ENCODE peak calls at places on chromosomes 2 and 18, in ten cellular contexts. One of them, this sample, is unnamed.

GRCh38 chr2:217801115-217801531 is 201.7 kb downstream of the TNS1 start:
- DNase-seq in effector memory CD4-positive, alpha-beta T cell: no peak
- DNase-seq in left ventricle myocardium inferior: peak; percentile 28
- DNase-seq in spleen: no peak
- DNase-seq in left lung: no peak
- DNase-seq in aorta: no peak
- DNase-seq in cardiac fibroblast: no peak
- DNase-seq in adipocyte: no peak
- DNase-seq in skeletal muscle cell: no peak
- DNase-seq in foreskin fibroblast: no peak
- DNase-seq in this sample: peak; percentile 21

GRCh38 chr2:238573916-238574315 is 147.2 kb downstream of the ASB1 start:
- DNase-seq in left lung: peak; percentile 78
- DNase-seq in skeletal muscle cell: no peak
- DNase-seq in aorta: no peak
- DNase-seq in adipocyte: no peak
- DNase-seq in left ventricle myocardium inferior: no peak
- DNase-seq in effector memory CD4-positive, alpha-beta T cell: no peak
- DNase-seq in cardiac fibroblast: no peak
- DNase-seq in foreskin fibroblast: no peak
- DNase-seq in spleen: no peak
- DNase-seq in this sample: no peak

GRCh38 chr2:62597323-62597722 is 91.3 kb upstream of the TMEM17 start:
- DNase-seq in cardiac fibroblast: no peak
- DNase-seq in effector memory CD4-positive, alpha-beta T cell: no peak
- DNase-seq in foreskin fibroblast: peak; percentile 76
- DNase-seq in left lung: no peak
- DNase-seq in spleen: no peak
- DNase-seq in adipocyte: peak; percentile 59
- DNase-seq in left ventricle myocardium inferior: no peak
- DNase-seq in aorta: no peak
- DNase-seq in skeletal muscle cell: peak; percentile 41
- DNase-seq in this sample: no peak

GRCh38 chr18:715626-716025 is 3.2 kb upstream of the ENOSF1 start:
- DNase-seq in effector memory CD4-positive, alpha-beta T cell: no peak
- DNase-seq in left lung: no peak
- DNase-seq in spleen: no peak
- DNase-seq in cardiac fibroblast: peak; percentile 87
- DNase-seq in adipocyte: peak; percentile 44
- DNase-seq in skeletal muscle cell: peak; percentile 40
- DNase-seq in left ventricle myocardium inferior: no peak
- DNase-seq in foreskin fibroblast: peak; percentile 87
- DNase-seq in aorta: no peak
- DNase-seq in this sample: peak; percentile 28

GRCh38 chr2:19819097-19820065 is 82.4 kb downstream of the TTC32 start:
- DNase-seq in foreskin fibroblast: peak; percentile 90
- DNase-seq in skeletal muscle cell: peak; percentile 56
- DNase-seq in cardiac fibroblast: peak; percentile 95
- DNase-seq in effector memory CD4-positive, alpha-beta T cell: no peak
- DNase-seq in aorta: no peak
- DNase-seq in spleen: no peak
- DNase-seq in left ventricle myocardium inferior: no peak
- DNase-seq in adipocyte: peak; percentile 73
- DNase-seq in left lung: no peak
- DNase-seq in this sample: no peak

GRCh38 chr2:20148841-20149702 is 75.9 kb downstream of the SDC1 start:
- DNase-seq in cardiac fibroblast: peak; percentile 75
- DNase-seq in spleen: no peak
- DNase-seq in effector memory CD4-positive, alpha-beta T cell: no peak
- DNase-seq in left ventricle myocardium inferior: no peak
- DNase-seq in skeletal muscle cell: peak; percentile 72
- DNase-seq in left lung: no peak
- DNase-seq in foreskin fibroblast: peak; percentile 90
- DNase-seq in aorta: no peak
- DNase-seq in adipocyte: peak; percentile 79
- DNase-seq in this sample: peak; percentile 87

GRCh38 chr18:67742954-67743353 is 226.4 kb upstream of the DSEL start:
- DNase-seq in foreskin fibroblast: peak; percentile 14
- DNase-seq in aorta: no peak
- DNase-seq in cardiac fibroblast: no peak
- DNase-seq in spleen: no peak
- DNase-seq in left ventricle myocardium inferior: no peak
- DNase-seq in adipocyte: peak; percentile 45
- DNase-seq in left lung: no peak
- DNase-seq in effector memory CD4-positive, alpha-beta T cell: no peak
- DNase-seq in skeletal muscle cell: peak; percentile 27
- DNase-seq in this sample: no peak

GRCh38 chr2:234425923-234426603 is 70.8 kb downstream of the ARL4C start:
- DNase-seq in left lung: no peak
- DNase-seq in aorta: no peak
- DNase-seq in spleen: peak; percentile 94
- DNase-seq in foreskin fibroblast: no peak
- DNase-seq in left ventricle myocardium inferior: no peak
- DNase-seq in effector memory CD4-positive, alpha-beta T cell: peak; percentile 64
- DNase-seq in adipocyte: no peak
- DNase-seq in cardiac fibroblast: no peak
- DNase-seq in skeletal muscle cell: no peak
- DNase-seq in this sample: no peak

GRCh38 chr2:46298522-46299351 is 1.5 kb downstream of the EPAS1 start:
- DNase-seq in foreskin fibroblast: peak; percentile 78
- DNase-seq in skeletal muscle cell: no peak
- DNase-seq in cardiac fibroblast: peak; percentile 64
- DNase-seq in adipocyte: peak; percentile 68
- DNase-seq in effector memory CD4-positive, alpha-beta T cell: no peak
- DNase-seq in left lung: peak; percentile 92
- DNase-seq in spleen: peak; percentile 88
- DNase-seq in left ventricle myocardium inferior: peak; percentile 73
- DNase-seq in aorta: peak; percentile 86
- DNase-seq in this sample: peak; percentile 60

GRCh38 chr2:1313240-1313924 is 99.9 kb upstream of the TPO start:
- DNase-seq in adipocyte: no peak
- DNase-seq in left ventricle myocardium inferior: no peak
- DNase-seq in foreskin fibroblast: no peak
- DNase-seq in skeletal muscle cell: no peak
- DNase-seq in cardiac fibroblast: no peak
- DNase-seq in effector memory CD4-positive, alpha-beta T cell: no peak
- DNase-seq in aorta: no peak
- DNase-seq in spleen: no peak
- DNase-seq in left lung: no peak
- DNase-seq in this sample: no peak

GRCh38 chr2:32135409-32135808 is 30.3 kb upstream of the SLC30A6 start:
- DNase-seq in aorta: no peak
- DNase-seq in effector memory CD4-positive, alpha-beta T cell: no peak
- DNase-seq in adipocyte: peak; percentile 77
- DNase-seq in spleen: no peak
- DNase-seq in cardiac fibroblast: peak; percentile 87
- DNase-seq in left lung: no peak
- DNase-seq in foreskin fibroblast: peak; percentile 70
- DNase-seq in skeletal muscle cell: peak; percentile 8
- DNase-seq in left ventricle myocardium inferior: no peak
- DNase-seq in this sample: peak; percentile 69

GRCh38 chr2:10079192-10079930 is 850 bp downstream of the CYS1 start:
- DNase-seq in spleen: no peak
- DNase-seq in left lung: peak; percentile 78
- DNase-seq in cardiac fibroblast: peak; percentile 72
- DNase-seq in skeletal muscle cell: peak; percentile 29
- DNase-seq in effector memory CD4-positive, alpha-beta T cell: no peak
- DNase-seq in left ventricle myocardium inferior: peak; percentile 54
- DNase-seq in adipocyte: peak; percentile 80
- DNase-seq in aorta: peak; percentile 84
- DNase-seq in foreskin fibroblast: peak; percentile 82
- DNase-seq in this sample: no peak

GRCh38 chr2:216666461-216667233 is 28.7 kb downstream of the IGFBP5 start:
- DNase-seq in foreskin fibroblast: peak; percentile 86
- DNase-seq in skeletal muscle cell: no peak
- DNase-seq in cardiac fibroblast: peak; percentile 74
- DNase-seq in effector memory CD4-positive, alpha-beta T cell: peak; percentile 12
- DNase-seq in aorta: peak; percentile 87
- DNase-seq in left lung: no peak
- DNase-seq in adipocyte: peak; percentile 81
- DNase-seq in spleen: peak; percentile 85
- DNase-seq in left ventricle myocardium inferior: no peak
- DNase-seq in this sample: peak; percentile 74

GRCh38 chr2:118627156-118627555 is 220.3 kb downstream of the EN1 start:
- DNase-seq in left ventricle myocardium inferior: no peak
- DNase-seq in effector memory CD4-positive, alpha-beta T cell: no peak
- DNase-seq in spleen: no peak
- DNase-seq in skeletal muscle cell: no peak
- DNase-seq in aorta: no peak
- DNase-seq in cardiac fibroblast: no peak
- DNase-seq in adipocyte: no peak
- DNase-seq in foreskin fibroblast: no peak
- DNase-seq in left lung: no peak
- DNase-seq in this sample: no peak

GRCh38 chr18:1499265-1499664 is 594.6 kb downstream of the ADCYAP1 start:
- DNase-seq in cardiac fibroblast: peak; percentile 4
- DNase-seq in left lung: no peak
- DNase-seq in foreskin fibroblast: no peak
- DNase-seq in adipocyte: peak; percentile 1
- DNase-seq in effector memory CD4-positive, alpha-beta T cell: no peak
- DNase-seq in left ventricle myocardium inferior: no peak
- DNase-seq in aorta: no peak
- DNase-seq in skeletal muscle cell: no peak
- DNase-seq in spleen: no peak
- DNase-seq in this sample: no peak

GRCh38 chr2:47046271-47046670 is 108.8 kb downstream of the STPG4 start:
- DNase-seq in effector memory CD4-positive, alpha-beta T cell: no peak
- DNase-seq in adipocyte: no peak
- DNase-seq in spleen: no peak
- DNase-seq in left lung: no peak
- DNase-seq in left ventricle myocardium inferior: no peak
- DNase-seq in skeletal muscle cell: no peak
- DNase-seq in aorta: no peak
- DNase-seq in cardiac fibroblast: peak; percentile 22
- DNase-seq in foreskin fibroblast: no peak
- DNase-seq in this sample: no peak

GRCh38 chr2:110104025-110104771 is 11.4 kb downstream of the MALL start:
- DNase-seq in cardiac fibroblast: no peak
- DNase-seq in foreskin fibroblast: no peak
- DNase-seq in skeletal muscle cell: no peak
- DNase-seq in effector memory CD4-positive, alpha-beta T cell: no peak
- DNase-seq in aorta: no peak
- DNase-seq in adipocyte: no peak
- DNase-seq in spleen: no peak
- DNase-seq in left ventricle myocardium inferior: no peak
- DNase-seq in left lung: no peak
- DNase-seq in this sample: no peak

GRCh38 chr2:36492216-36492945 is 105.6 kb downstream of the FEZ2 start:
- DNase-seq in foreskin fibroblast: no peak
- DNase-seq in left lung: no peak
- DNase-seq in effector memory CD4-positive, alpha-beta T cell: no peak
- DNase-seq in aorta: no peak
- DNase-seq in cardiac fibroblast: peak; percentile 52
- DNase-seq in spleen: no peak
- DNase-seq in skeletal muscle cell: no peak
- DNase-seq in left ventricle myocardium inferior: no peak
- DNase-seq in adipocyte: no peak
- DNase-seq in this sample: peak; percentile 74

DNA sequence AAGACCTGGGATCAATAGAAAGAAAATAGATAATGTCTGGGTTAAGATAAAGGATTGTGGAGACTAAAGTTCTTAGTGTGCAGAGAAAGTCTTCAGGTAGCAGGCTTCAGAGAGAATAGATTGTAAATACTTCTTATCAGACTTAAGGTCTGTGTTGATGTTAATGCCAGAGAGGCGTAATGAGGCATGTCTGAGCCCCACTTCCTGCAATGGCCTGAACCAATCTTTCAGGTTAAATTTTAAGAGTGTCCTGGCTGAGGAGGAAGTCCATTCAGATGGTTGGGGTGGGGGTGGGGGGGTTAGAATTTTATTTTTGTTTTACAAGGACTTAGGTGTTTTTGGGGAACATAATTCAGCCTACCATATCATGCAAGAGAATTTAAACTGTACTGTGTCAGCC is 129.5 kb downstream of the EVA1A start:
- DNase-seq in cardiac fibroblast: no peak
- DNase-seq in aorta: no peak
- DNase-seq in spleen: no peak
- DNase-seq in adipocyte: no peak
- DNase-seq in effector memory CD4-positive, alpha-beta T cell: no peak
- DNase-seq in skeletal muscle cell: no peak
- DNase-seq in foreskin fibroblast: no peak
- DNase-seq in left lung: no peak
- DNase-seq in left ventricle myocardium inferior: no peak
- DNase-seq in this sample: no peak
- H3K4me3 ChIP-seq in cardiac fibroblast: no peak overlapping the region
- H3K4me3 ChIP-seq in aorta: no peak overlapping the region
- H3K4me3 ChIP-seq in spleen: no peak overlapping the region
- H3K4me3 ChIP-seq in adipocyte: no peak overlapping the region
- H3K4me3 ChIP-seq in effector memory CD4-positive, alpha-beta T cell: no peak overlapping the region
- H3K4me3 ChIP-seq in skeletal muscle cell: no peak overlapping the region
- H3K4me3 ChIP-seq in foreskin fibroblast: no peak overlapping the region
- H3K4me3 ChIP-seq in left lung: no peak overlapping the region
- H3K4me3 ChIP-seq in left ventricle myocardium inferior: no peak overlapping the region
- H3K4me3 ChIP-seq in this sample: no peak overlapping the region

GRCh38 chr2:219308142-219309093 is 783 bp downstream of the PTPRN start:
- DNase-seq in cardiac fibroblast: peak; percentile 64
- DNase-seq in aorta: peak; percentile 91
- DNase-seq in spleen: peak; percentile 84
- DNase-seq in adipocyte: peak; percentile 85
- DNase-seq in left lung: peak; percentile 88
- DNase-seq in skeletal muscle cell: peak; percentile 45
- DNase-seq in foreskin fibroblast: peak; percentile 89
- DNase-seq in effector memory CD4-positive, alpha-beta T cell: no peak
- DNase-seq in left ventricle myocardium inferior: peak; percentile 63
- DNase-seq in this sample: peak; percentile 38
- H3K4me3 ChIP-seq in cardiac fibroblast: peak overlapping the region; percentile 5
- H3K4me3 ChIP-seq in aorta: no peak overlapping the region
- H3K4me3 ChIP-seq in spleen: no peak overlapping the region
- H3K4me3 ChIP-seq in adipocyte: no peak overlapping the region
- H3K4me3 ChIP-seq in left lung: no peak overlapping the region
- H3K4me3 ChIP-seq in skeletal muscle cell: peak overlapping the region; percentile 61
- H3K4me3 ChIP-seq in foreskin fibroblast: peak overlapping the region; percentile 32
- H3K4me3 ChIP-seq in effector memory CD4-positive, alpha-beta T cell: no peak overlapping the region
- H3K4me3 ChIP-seq in left ventricle myocardium inferior: no peak overlapping the region
- H3K4me3 ChIP-seq in this sample: no peak overlapping the region

DNA sequence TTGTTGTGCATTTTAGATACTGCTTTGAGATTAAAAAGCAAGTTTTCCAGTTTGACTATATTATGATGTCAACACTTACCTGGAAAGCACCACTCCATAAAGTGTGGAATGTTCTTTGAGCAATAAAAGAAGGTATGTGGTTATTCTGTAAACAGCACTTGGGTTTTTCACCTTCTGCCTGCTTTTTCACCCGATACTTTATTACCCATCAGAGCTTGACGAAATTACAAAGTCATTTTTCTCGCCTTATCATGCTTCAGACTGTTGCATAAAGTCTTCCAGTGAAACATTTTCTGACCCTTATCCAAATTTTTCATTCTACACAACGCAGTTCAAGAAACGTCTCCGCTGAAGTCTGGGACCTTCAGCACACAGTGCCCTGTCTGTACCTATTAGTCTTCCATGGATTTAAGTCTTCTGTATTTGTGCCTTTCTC is 25.2 kb downstream of the CAB39 start:
- DNase-seq in spleen: no peak
- DNase-seq in effector memory CD4-positive, alpha-beta T cell: no peak
- DNase-seq in skeletal muscle cell: no peak
- DNase-seq in foreskin fibroblast: no peak
- DNase-seq in aorta: no peak
- DNase-seq in adipocyte: no peak
- DNase-seq in cardiac fibroblast: no peak
- DNase-seq in left lung: no peak
- DNase-seq in left ventricle myocardium inferior: no peak
- DNase-seq in this sample: no peak
- H3K4me3 ChIP-seq in spleen: no peak overlapping the region
- H3K4me3 ChIP-seq in effector memory CD4-positive, alpha-beta T cell: no peak overlapping the region
- H3K4me3 ChIP-seq in skeletal muscle cell: no peak overlapping the region
- H3K4me3 ChIP-seq in foreskin fibroblast: no peak overlapping the region
- H3K4me3 ChIP-seq in aorta: no peak overlapping the region
- H3K4me3 ChIP-seq in adipocyte: no peak overlapping the region
- H3K4me3 ChIP-seq in cardiac fibroblast: no peak overlapping the region
- H3K4me3 ChIP-seq in left lung: no peak overlapping the region
- H3K4me3 ChIP-seq in left ventricle myocardium inferior: no peak overlapping the region
- H3K4me3 ChIP-seq in this sample: no peak overlapping the region

GRCh38 chr2:151826737-151827157 is 1.5 kb downstream of the ARL5A start:
- DNase-seq in adipocyte: peak; percentile 23
- DNase-seq in spleen: no peak
- DNase-seq in cardiac fibroblast: peak; percentile 48
- DNase-seq in left lung: no peak
- DNase-seq in left ventricle myocardium inferior: no peak
- DNase-seq in foreskin fibroblast: peak; percentile 44
- DNase-seq in aorta: no peak
- DNase-seq in skeletal muscle cell: no peak
- DNase-seq in effector memory CD4-positive, alpha-beta T cell: no peak
- DNase-seq in this sample: peak; percentile 72
- H3K4me3 ChIP-seq in adipocyte: peak overlapping the region; percentile 97
- H3K4me3 ChIP-seq in spleen: peak overlapping the region; percentile 88
- H3K4me3 ChIP-seq in cardiac fibroblast: peak overlapping the region; percentile 92
- H3K4me3 ChIP-seq in left lung: peak overlapping the region; percentile 76
- H3K4me3 ChIP-seq in left ventricle myocardium inferior: peak overlapping the region; percentile 93
- H3K4me3 ChIP-seq in foreskin fibroblast: peak overlapping the region; percentile 92
- H3K4me3 ChIP-seq in aorta: peak overlapping the region; percentile 87
- H3K4me3 ChIP-seq in skeletal muscle cell: peak overlapping the region; percentile 91
- H3K4me3 ChIP-seq in effector memory CD4-positive, alpha-beta T cell: peak overlapping the region; percentile 91
- H3K4me3 ChIP-seq in this sample: peak overlapping the region; percentile 74

This sample was measured in endothelial cell of umbilical vein.